ENCODE peak calls at places on chromosomes 13 and 19, in five cellular contexts. One of them, this sample, is unnamed.

GRCh38 chr13:33794576-33794975 is 23.4 kb upstream of the RFC3 start:
- DNase-seq in K562: no peak
- DNase-seq in GM12891: no peak
- DNase-seq in esophagus squamous epithelium: no peak
- DNase-seq in GM12878: no peak
- DNase-seq in this sample: no peak

GRCh38 chr19:13154911-13155471 is 4.8 kb downstream of the IER2 start:
- DNase-seq in esophagus squamous epithelium: no peak
- DNase-seq in GM12878: no peak
- DNase-seq in K562: peak
- DNase-seq in GM12891: no peak
- DNase-seq in this sample: peak

GRCh38 chr19:44113784-44114390 is 688 bp downstream of the ZNF225 start:
- DNase-seq in K562: no peak
- DNase-seq in GM12878: no peak
- DNase-seq in esophagus squamous epithelium: no peak
- DNase-seq in GM12891: no peak
- DNase-seq in this sample: no peak

GRCh38 chr13:31540316-31540715 is 199.0 kb upstream of the RXFP2 start:
- DNase-seq in K562: no peak
- DNase-seq in GM12878: no peak
- DNase-seq in esophagus squamous epithelium: no peak
- DNase-seq in GM12891: no peak
- DNase-seq in this sample: no peak

GRCh38 chr19:46761418-46761831 is 15.2 kb upstream of the STRN4 start:
- DNase-seq in K562: no peak
- DNase-seq in GM12878: no peak
- DNase-seq in esophagus squamous epithelium: no peak
- DNase-seq in GM12891: no peak
- DNase-seq in this sample: no peak

GRCh38 chr19:52935434-52935833 is 12.2 kb upstream of the ZNF888 start:
- DNase-seq in GM12878: no peak
- DNase-seq in GM12891: no peak
- DNase-seq in K562: no peak
- DNase-seq in esophagus squamous epithelium: no peak
- DNase-seq in this sample: no peak

GRCh38 chr19:10421981-10422461 is 1.7 kb downstream of the PDE4A start:
- DNase-seq in K562: peak
- DNase-seq in GM12878: no peak
- DNase-seq in esophagus squamous epithelium: no peak
- DNase-seq in GM12891: no peak
- DNase-seq in this sample: no peak

GRCh38 chr13:49429061-49429460 is 14.8 kb downstream of the CAB39L start:
- DNase-seq in esophagus squamous epithelium: no peak
- DNase-seq in GM12891: no peak
- DNase-seq in K562: no peak
- DNase-seq in GM12878: no peak
- DNase-seq in this sample: no peak

GRCh38 chr19:17654993-17655392 is 33.2 kb downstream of the UNC13A start:
- DNase-seq in esophagus squamous epithelium: no peak
- DNase-seq in GM12878: no peak
- DNase-seq in GM12891: no peak
- DNase-seq in K562: peak
- DNase-seq in this sample: no peak

GRCh38 chr13:51674276-51674675 is 90.0 kb downstream of the WDFY2 start:
- DNase-seq in GM12891: no peak
- DNase-seq in K562: no peak
- DNase-seq in esophagus squamous epithelium: no peak
- DNase-seq in GM12878: no peak
- DNase-seq in this sample: no peak

GRCh38 chr13:99417821-99418662 is 83.2 kb upstream of the TM9SF2 start:
- DNase-seq in GM12878: no peak
- DNase-seq in GM12891: no peak
- DNase-seq in K562: no peak
- DNase-seq in esophagus squamous epithelium: no peak
- DNase-seq in this sample: no peak

GRCh38 chr19:3104708-3104983 is 10.5 kb downstream of the GNA11 start:
- DNase-seq in K562: no peak
- DNase-seq in esophagus squamous epithelium: no peak
- DNase-seq in GM12891: no peak
- DNase-seq in GM12878: no peak
- DNase-seq in this sample: no peak

GRCh38 chr13:77833331-77833863 is 85.2 kb downstream of the EDNRB start:
- DNase-seq in K562: no peak
- DNase-seq in esophagus squamous epithelium: no peak
- DNase-seq in GM12891: no peak
- DNase-seq in GM12878: no peak
- DNase-seq in this sample: no peak

GRCh38 chr13:48862572-48862971 is 113.1 kb upstream of the FNDC3A start:
- DNase-seq in esophagus squamous epithelium: no peak
- DNase-seq in GM12878: no peak
- DNase-seq in GM12891: no peak
- DNase-seq in K562: no peak
- DNase-seq in this sample: no peak

GRCh38 chr13:40509876-40510275 is 156.6 kb downstream of the FOXO1 start:
- DNase-seq in GM12878: no peak
- DNase-seq in esophagus squamous epithelium: no peak
- DNase-seq in GM12891: no peak
- DNase-seq in K562: no peak
- DNase-seq in this sample: no peak

DNA sequence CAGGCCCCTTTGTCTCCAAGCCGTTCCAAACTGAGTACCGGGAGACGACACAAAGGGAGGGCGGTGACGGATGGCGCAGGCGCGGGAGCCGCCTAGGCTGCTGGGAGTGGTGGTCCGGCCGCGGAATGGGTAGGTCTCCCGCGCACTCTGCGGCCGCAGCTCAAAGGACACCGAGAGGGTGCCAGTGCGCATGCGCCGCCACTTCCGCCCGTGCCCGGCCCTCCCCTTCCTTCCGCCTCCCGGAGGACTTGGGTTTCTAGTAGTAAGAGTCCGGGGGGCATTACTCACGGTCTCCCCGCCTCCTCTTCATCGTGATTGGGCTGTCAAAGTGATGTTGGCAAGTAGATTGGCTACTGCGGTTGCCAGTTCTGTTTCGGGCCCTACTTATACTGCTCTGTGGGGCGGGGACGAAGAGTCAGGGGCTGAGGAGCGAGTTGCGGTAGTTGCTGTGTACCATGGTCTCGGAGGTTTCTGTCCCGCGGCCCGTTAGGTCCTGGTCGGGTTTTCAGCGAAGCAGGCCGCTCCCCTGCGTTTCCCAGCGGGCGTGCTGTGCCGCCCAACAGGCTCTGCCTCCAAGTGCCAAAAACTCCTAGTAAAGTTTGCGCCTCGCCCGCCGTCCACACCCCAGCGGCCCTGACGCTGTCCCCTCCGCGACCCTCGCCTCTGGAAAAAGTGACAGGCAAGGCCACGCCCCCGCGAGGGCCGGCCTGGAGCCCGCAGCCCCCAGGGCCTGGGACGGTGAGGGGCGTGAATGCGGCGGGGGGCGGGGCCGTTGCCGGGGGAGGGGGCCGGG is 455 bp upstream of the ING1 start:
- DNase-seq in K562: peak
- DNase-seq in esophagus squamous epithelium: peak
- DNase-seq in GM12891: peak
- DNase-seq in GM12878: peak
- DNase-seq in this sample: peak
- TF ChIP-seq POLR2A in K562: peak
- TF ChIP-seq POLR2A in esophagus squamous epithelium: peak
- TF ChIP-seq POLR2A in GM12891: peak
- TF ChIP-seq POLR2A in GM12878: peak
- TF ChIP-seq POLR2A in this sample: peak

GRCh38 chr19:37981785-37982475 is 74.9 kb downstream of the SIPA1L3 start:
- DNase-seq in esophagus squamous epithelium: no peak
- DNase-seq in GM12891: no peak
- DNase-seq in K562: no peak
- DNase-seq in GM12878: no peak
- DNase-seq in this sample: no peak

GRCh38 chr19:37983153-37983552 is 76.1 kb downstream of the SIPA1L3 start:
- DNase-seq in GM12891: no peak
- DNase-seq in K562: no peak
- DNase-seq in esophagus squamous epithelium: no peak
- DNase-seq in GM12878: no peak
- DNase-seq in this sample: no peak

GRCh38 chr19:37983916-37984315 is 76.9 kb downstream of the SIPA1L3 start:
- DNase-seq in K562: no peak
- DNase-seq in esophagus squamous epithelium: no peak
- DNase-seq in GM12878: no peak
- DNase-seq in GM12891: no peak
- DNase-seq in this sample: no peak

GRCh38 chr19:37980419-37980975 is 73.5 kb downstream of the SIPA1L3 start:
- DNase-seq in K562: no peak
- DNase-seq in GM12891: no peak
- DNase-seq in esophagus squamous epithelium: no peak
- DNase-seq in GM12878: no peak
- DNase-seq in this sample: no peak

GRCh38 chr19:37982655-37983054 is 75.6 kb downstream of the SIPA1L3 start:
- DNase-seq in esophagus squamous epithelium: no peak
- DNase-seq in GM12891: no peak
- DNase-seq in GM12878: no peak
- DNase-seq in K562: no peak
- DNase-seq in this sample: no peak
- TF ChIP-seq POLR2A in esophagus squamous epithelium: no peak
- TF ChIP-seq POLR2A in GM12891: no peak
- TF ChIP-seq POLR2A in GM12878: no peak
- TF ChIP-seq POLR2A in K562: no peak
- TF ChIP-seq POLR2A in this sample: no peak

GRCh38 chr19:11927227-11927626 is 2.3 kb downstream of the ZNF700 start:
- DNase-seq in K562: no peak
- DNase-seq in GM12891: no peak
- DNase-seq in esophagus squamous epithelium: no peak
- DNase-seq in GM12878: no peak
- DNase-seq in this sample: no peak

GRCh38 chr19:11921852-11922495 is 2.9 kb upstream of the ZNF700 start:
- DNase-seq in GM12878: no peak
- DNase-seq in GM12891: no peak
- DNase-seq in K562: no peak
- DNase-seq in esophagus squamous epithelium: no peak
- DNase-seq in this sample: no peak

DNA sequence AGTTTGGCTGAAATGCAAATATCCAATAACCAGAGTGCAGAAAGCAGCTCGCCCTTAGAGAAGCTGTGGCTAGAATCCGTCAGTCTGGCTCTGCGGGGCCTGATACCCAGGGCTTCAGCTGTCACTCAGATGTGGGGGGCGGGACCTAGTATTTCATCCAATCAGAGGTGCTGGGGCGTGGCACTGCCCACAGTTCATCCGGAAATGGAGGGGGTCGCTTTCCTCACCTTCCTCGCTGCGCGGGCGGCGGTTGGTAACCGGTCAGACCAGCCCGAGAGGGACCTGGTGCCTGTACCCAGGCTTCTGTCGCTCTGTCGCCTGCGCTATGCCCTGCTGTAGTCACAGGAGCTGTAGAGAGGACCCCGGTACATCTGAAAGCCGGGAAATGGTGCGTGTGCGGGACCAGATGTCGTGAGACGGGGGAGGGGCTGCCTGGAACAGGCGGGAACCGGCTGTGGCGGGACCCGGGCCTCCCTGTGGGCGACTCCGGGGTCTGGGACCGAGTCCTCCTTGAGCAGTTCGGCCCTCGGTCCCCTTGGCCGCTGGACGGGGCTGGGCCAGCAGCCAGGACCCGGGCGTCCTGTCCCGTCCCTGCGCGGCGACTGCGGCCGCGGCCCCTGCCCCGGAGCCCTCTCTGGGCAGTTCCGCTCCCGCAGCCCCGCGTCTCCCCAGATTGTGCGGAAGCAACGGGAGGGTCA is at the start of gene ZNF700:
- DNase-seq in esophagus squamous epithelium: peak
- DNase-seq in GM12891: peak
- DNase-seq in GM12878: peak
- DNase-seq in K562: peak
- DNase-seq in this sample: peak
- TF ChIP-seq POLR2A in esophagus squamous epithelium: peak
- TF ChIP-seq POLR2A in GM12891: peak
- TF ChIP-seq POLR2A in GM12878: peak
- TF ChIP-seq POLR2A in K562: peak
- TF ChIP-seq POLR2A in this sample: no peak

DNA sequence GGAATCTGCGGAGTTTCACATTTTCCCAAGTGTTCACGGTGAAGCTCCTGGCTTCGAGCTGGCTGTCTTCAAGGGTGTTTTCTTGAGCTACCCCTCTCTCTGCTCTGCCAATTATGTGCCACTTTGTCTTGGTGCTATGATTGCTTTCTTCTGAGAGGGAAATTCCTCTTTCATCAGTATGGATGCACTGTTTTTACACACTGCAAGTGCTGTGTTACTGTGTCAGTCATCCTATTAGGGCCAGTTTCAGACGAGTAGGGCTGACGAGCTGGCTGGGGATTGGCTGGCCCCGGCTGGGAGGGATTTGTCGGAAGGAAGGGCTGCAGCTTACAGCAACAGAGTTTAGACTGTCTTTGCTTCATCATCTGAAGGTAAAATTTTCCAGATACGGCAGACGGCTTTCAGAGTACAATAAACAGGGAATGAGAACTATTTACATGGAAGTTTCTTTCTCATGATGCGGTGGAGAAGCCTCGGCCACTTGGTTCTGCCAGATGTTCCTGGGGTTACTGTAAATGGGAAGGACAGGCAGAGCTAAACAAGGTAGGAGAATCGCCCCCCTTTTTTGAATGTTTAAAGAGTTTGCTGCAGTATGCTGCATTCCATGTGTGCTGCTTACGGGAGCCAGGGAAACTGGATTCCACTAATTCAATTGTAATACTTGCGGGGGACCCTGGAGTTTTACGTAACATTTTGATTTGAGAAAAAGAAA is at the start of gene MBNL2:
- DNase-seq in esophagus squamous epithelium: peak
- DNase-seq in GM12891: peak
- DNase-seq in K562: peak
- DNase-seq in GM12878: peak
- DNase-seq in this sample: peak
- TF ChIP-seq POLR2A in esophagus squamous epithelium: peak
- TF ChIP-seq POLR2A in GM12891: peak
- TF ChIP-seq POLR2A in K562: peak
- TF ChIP-seq POLR2A in GM12878: peak
- TF ChIP-seq POLR2A in this sample: no peak

GRCh38 chr13:110233181-110233641 is 73.7 kb downstream of the COL4A1 start:
- DNase-seq in GM12878: no peak
- DNase-seq in K562: no peak
- DNase-seq in GM12891: no peak
- DNase-seq in esophagus squamous epithelium: no peak
- DNase-seq in this sample: peak
- TF ChIP-seq POLR2A in GM12878: no peak
- TF ChIP-seq POLR2A in K562: no peak
- TF ChIP-seq POLR2A in GM12891: no peak
- TF ChIP-seq POLR2A in esophagus squamous epithelium: no peak
- TF ChIP-seq POLR2A in this sample: no peak

GRCh38 chr19:19900574-19901444 is at the start of gene ZNF93:
- DNase-seq in K562: peak
- DNase-seq in GM12878: peak
- DNase-seq in esophagus squamous epithelium: peak
- DNase-seq in GM12891: peak
- DNase-seq in this sample: peak
- TF ChIP-seq POLR2A in K562: peak
- TF ChIP-seq POLR2A in GM12878: peak
- TF ChIP-seq POLR2A in esophagus squamous epithelium: peak
- TF ChIP-seq POLR2A in GM12891: peak
- TF ChIP-seq POLR2A in this sample: peak

This sample was measured in heart left ventricle.